ENCODE peak calls at places on chromosomes 12 and 14, in nine cellular contexts. X is esophagus squamous epithelium; D is HuH-7; S is right cardiac atrium; J is renal cortical epithelial cell; C is CD8-positive, alpha-beta T cell; M is tibial artery; T is effector memory CD8-positive, alpha-beta T cell; G is NCI-H1105. W is an unnamed sample.
A peak's percentile ranks its signal among the peaks of the same experiment; 100 is the strongest.

GRCh38 chr12:7081037-7081436 is 11.2 kb downstream of the C1R start:
- DNase-seq in G (no peak), C (no peak), D (no peak), M (no peak), J (no peak), S (no peak), X (no peak), T (no peak), W (no peak)

GRCh38 chr14:104634031-104634760 is 29.6 kb upstream of the TMEM179 start:
- DNase-seq in C (no peak), X (no peak), J (no peak), G (no peak), D (no peak), M (no peak), T (no peak), S (no peak), W (no peak)

GRCh38 chr14:63524537-63525155 is 18.5 kb downstream of the PPP2R5E start:
- DNase-seq in M (no peak), S (no peak), J (peak; percentile 95), X (no peak), G (no peak), C (no peak), D (no peak), T (peak; percentile 16), W (no peak)

GRCh38 chr12:107775093-107775721 is 703 bp downstream of the ASCL4 start:
- DNase-seq in C (no peak), M (no peak), S (peak; percentile 16), X (no peak), G (peak; percentile 48), J (no peak), T (no peak), D (no peak), W (no peak)

GRCh38 chr14:100784523-100785337 is 41.2 kb upstream of the MEG3 start:
- DNase-seq in G (no peak), T (no peak), S (no peak), M (peak; percentile 29), J (no peak), X (no peak), C (no peak), D (no peak), W (no peak)

GRCh38 chr12:26832817-26833691 is at the start of gene ITPR2:
- DNase-seq in D (peak; percentile 99), M (peak; percentile 98), C (peak; percentile 80), G (peak; percentile 94), X (peak; percentile 38), T (peak; percentile 86), S (peak; percentile 96), J (peak; percentile 70), W (peak; percentile 88)

GRCh38 chr14:74616507-74616906 is 4.5 kb upstream of the LTBP2 start:
- DNase-seq in S (no peak), X (no peak), G (no peak), M (no peak), J (peak; percentile 86), D (no peak), T (no peak), C (no peak), W (peak; percentile 86)

GRCh38 chr14:78836777-78837176 is 666.6 kb downstream of the NRXN3 start:
- DNase-seq in G (peak; percentile 63), C (no peak), D (peak; percentile 31), J (peak; percentile 70), T (no peak), S (peak; percentile 15), M (no peak), X (no peak), W (peak; percentile 64)

GRCh38 chr14:104974146-104974541 is 4.0 kb downstream of the AHNAK2 start:
- DNase-seq in D (no peak), J (no peak), X (no peak), S (no peak), T (no peak), C (no peak), M (no peak), G (no peak), W (no peak)

GRCh38 chr12:26126340-26127284 is 1.8 kb upstream of the BHLHE41 start:
- DNase-seq in S (peak; percentile 88), J (peak; percentile 45), X (peak; percentile 34), T (no peak), G (peak; percentile 81), D (peak; percentile 88), M (peak; percentile 95), C (no peak), W (peak; percentile 83)

GRCh38 chr14:96391293-96392118 is 422 bp upstream of the AK7 start:
- DNase-seq in J (peak; percentile 73), G (peak; percentile 94), X (peak; percentile 86), C (peak; percentile 100), T (peak; percentile 100), M (peak; percentile 98), D (peak; percentile 79), S (peak; percentile 97), W (peak; percentile 95)

GRCh38 chr12:17928708-17929366 is 161.2 kb downstream of the RERGL start:
- DNase-seq in S (no peak), D (peak; percentile 9), X (no peak), C (no peak), J (peak; percentile 86), T (no peak), G (no peak), M (no peak), W (peak; percentile 84)

GRCh38 chr12:76311796-76312195 is 36.4 kb downstream of the BBS10 start:
- DNase-seq in S (no peak), J (peak; percentile 59), D (no peak), G (no peak), T (no peak), X (no peak), M (no peak), C (no peak), W (no peak)

GRCh38 chr12:100199023-100199346 is 1.6 kb upstream of the ACTR6 start:
- DNase-seq in M (no peak), T (no peak), C (no peak), D (peak; percentile 26), X (no peak), G (no peak), S (no peak), J (no peak), W (no peak)

GRCh38 chr12:48988030-48988649 is 10.0 kb downstream of the WNT1 start:
- DNase-seq in X (no peak), S (peak; percentile 61), M (no peak), D (peak; percentile 94), T (peak; percentile 78), J (no peak), C (no peak), G (no peak), W (no peak)

GRCh38 chr14:65664436-65664835 is 251.9 kb downstream of the FUT8 start:
- DNase-seq in X (no peak), C (no peak), M (no peak), T (no peak), S (no peak), D (no peak), J (no peak), G (no peak), W (no peak)

GRCh38 chr14:43729149-43729548 is 777.9 kb downstream of the FSCB start:
- DNase-seq in M (no peak), G (no peak), J (no peak), X (no peak), T (no peak), C (no peak), D (peak; percentile 3), S (no peak), W (no peak)

GRCh38 chr14:102971836-102972606 is 49.6 kb downstream of the AMN start:
- DNase-seq in D (no peak), G (no peak), X (no peak), M (no peak), C (no peak), T (no peak), S (no peak), J (no peak), W (no peak)

GRCh38 chr12:48824112-48824511 is 5.8 kb downstream of the CACNB3 start:
- DNase-seq in T (peak; percentile 33), X (no peak), J (no peak), C (no peak), M (no peak), G (no peak), D (no peak), S (no peak), W (no peak)

GRCh38 chr14:50344831-50345563 is 32.9 kb downstream of the DMAC2L start:
- DNase-seq in M (no peak), S (no peak), J (no peak), X (no peak), D (no peak), C (no peak), G (no peak), T (no peak), W (no peak)